ENCODE peak calls at places on chromosomes 7 and 10, in six cellular contexts. G, B, J, S, A and D are unnamed samples. For H3K27me3, the result is how much of the 10 kb centered on the place peaks cover.

GRCh38 chr10:72557362-72557761 is 68.5 kb downstream of the MICU1 start:
- DNase-seq in G (peak), B (no peak), J (no peak), S (no peak), A (no peak), D (no peak)

GRCh38 chr10:31001740-31002139 is 29.9 kb downstream of the ZNF438 start:
- DNase-seq in G (no peak), B (no peak), J (no peak), S (no peak), A (no peak), D (no peak)

GRCh38 chr10:130807721-130808120 is 503.8 kb downstream of the TCERG1L start:
- DNase-seq in G (no peak), B (no peak), J (no peak), S (no peak), A (no peak), D (no peak)

GRCh38 chr10:87827681-87828080 is 9.7 kb upstream of the ATAD1 start:
- DNase-seq in G (no peak), B (no peak), J (no peak), S (no peak), A (no peak), D (no peak)

GRCh38 chr7:130145424-130146106 is 59.6 kb downstream of the TMEM209 start:
- DNase-seq in G (no peak), B (no peak), J (no peak), S (no peak), A (no peak), D (no peak)

GRCh38 chr10:71899665-71900412 is 48.8 kb upstream of the PSAP start:
- DNase-seq in G (no peak), B (no peak), J (no peak), S (no peak), A (no peak), D (no peak)

GRCh38 chr10:118300266-118300665 is 41.9 kb downstream of the FAM204A start:
- DNase-seq in G (no peak), B (no peak), J (no peak), S (no peak), A (no peak), D (no peak)

GRCh38 chr10:104300002-104300735 is 31.2 kb downstream of the GSTO2 start:
- DNase-seq in G (peak), B (no peak), J (no peak), S (no peak), A (no peak), D (no peak)

GRCh38 chr10:13167568-13167967 is 6.2 kb downstream of the MCM10 start:
- DNase-seq in G (no peak), B (no peak), J (no peak), S (no peak), A (no peak), D (no peak)

GRCh38 chr10:130956251-130956650 is 355.3 kb downstream of the TCERG1L start:
- DNase-seq in G (no peak), B (no peak), J (no peak), S (no peak), A (no peak), D (no peak)

GRCh38 chr10:71780161-71780560 is 6.8 kb upstream of the VSIR start:
- DNase-seq in G (no peak), B (no peak), J (no peak), S (no peak), A (no peak), D (no peak)

DNA sequence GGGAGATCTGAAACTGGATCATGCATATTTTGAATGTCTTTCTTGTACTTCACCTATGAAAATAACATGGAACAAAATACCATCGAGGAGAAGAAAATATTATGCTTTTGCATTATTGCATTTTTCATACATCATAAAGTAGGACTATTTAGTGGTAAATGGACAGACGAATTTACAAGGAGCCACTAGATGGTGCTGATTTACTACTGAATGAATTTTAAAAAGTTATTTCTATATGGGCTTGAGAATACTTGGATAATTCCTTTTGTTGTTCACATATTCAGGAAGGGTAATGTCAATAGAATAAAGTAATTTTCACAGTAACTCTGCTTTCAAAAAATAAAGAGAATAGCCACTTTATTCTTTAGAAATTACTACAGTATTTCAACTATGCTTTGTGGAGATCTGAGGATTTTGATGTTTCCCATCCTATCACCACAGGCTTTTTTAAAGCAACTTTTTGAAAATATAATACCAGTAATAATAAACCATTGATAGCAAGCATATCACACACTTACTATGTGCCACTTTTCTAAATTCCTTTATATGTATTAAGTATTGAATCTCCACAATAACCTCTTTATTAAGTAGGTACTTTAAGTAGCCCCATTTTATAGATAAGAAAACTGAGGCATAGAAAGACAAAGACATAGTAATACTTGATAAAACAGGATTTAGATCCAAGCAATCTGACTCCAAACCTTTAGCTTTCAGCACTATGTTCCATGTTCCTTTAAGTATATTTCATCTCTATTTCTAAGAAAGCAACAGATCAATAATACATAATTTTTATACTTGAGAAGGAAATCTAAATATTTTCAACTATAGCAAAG is 38.6 kb downstream of the NEBL start:
- DNase-seq in G (no peak), B (no peak), J (no peak), S (no peak), A (peak), D (no peak)
- TF ChIP-seq CTCF in G (peak), B (peak), J (peak), S (peak), A (peak), D (no peak)

GRCh38 chr7:156397249-156397648 is 243.3 kb upstream of the RNF32 start:
- DNase-seq in G (no peak), B (no peak), J (no peak), S (no peak), A (no peak), D (no peak)
- H3K27me3 ChIP-seq in G (under half), B (under half), J (under half), S (under half), A (under half), D (under half)

GRCh38 chr10:78634835-78635234 is 433.9 kb upstream of the ZMIZ1 start:
- DNase-seq in G (peak), B (no peak), J (no peak), S (no peak), A (no peak), D (no peak)
- TF ChIP-seq CTCF in G (no peak), B (no peak), J (no peak), S (no peak), A (no peak), D (no peak)

DNA sequence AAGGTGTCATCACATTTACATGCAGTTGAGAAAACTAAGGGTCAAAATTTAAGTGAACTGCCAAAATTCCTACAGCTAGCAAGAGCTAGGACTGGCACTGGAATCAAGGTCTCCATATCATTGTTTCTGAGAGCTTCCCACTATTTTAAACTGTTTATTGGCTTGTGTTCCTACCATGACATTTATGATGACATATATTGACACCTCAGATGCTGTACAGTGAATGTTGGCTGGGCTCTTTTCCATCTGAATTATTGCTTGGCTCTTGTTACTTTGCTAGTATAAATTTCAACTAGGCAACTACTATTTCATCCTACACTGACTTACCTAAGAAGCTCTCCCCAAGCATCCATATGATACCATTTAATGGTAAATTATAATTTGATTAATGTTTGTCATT is 2.0 kb downstream of the THSD7A start:
- DNase-seq in G (no peak), B (no peak), J (no peak), S (no peak), A (no peak), D (no peak)
- H3K27me3 ChIP-seq in G (under half), B (under half), J (under half), S (under half), A (under half), D (under half)